ENCODE peak calls at places on chromosomes 16 and 17, in four cellular contexts. One of them, this sample, is unnamed.

GRCh38 chr17:60989846-60990245 is 312.2 kb downstream of the BCAS3 start:
- DNase-seq in A549: no peak
- DNase-seq in GM12878: no peak
- DNase-seq in SK-N-SH: no peak
- DNase-seq in this sample: no peak

GRCh38 chr16:65415460-65415859 is 293.6 kb upstream of the CDH11 start:
- DNase-seq in A549: no peak
- DNase-seq in GM12878: no peak
- DNase-seq in SK-N-SH: no peak
- DNase-seq in this sample: no peak

GRCh38 chr16:85936761-85937343 is 37.9 kb downstream of the IRF8 start:
- DNase-seq in A549: no peak
- DNase-seq in GM12878: no peak
- DNase-seq in SK-N-SH: no peak
- DNase-seq in this sample: no peak

GRCh38 chr16:10558746-10559641 is 21.4 kb downstream of the EMP2 start:
- DNase-seq in A549: no peak
- DNase-seq in GM12878: no peak
- DNase-seq in SK-N-SH: no peak
- DNase-seq in this sample: no peak

GRCh38 chr16:31460582-31461002 is 1.3 kb downstream of the ARMC5 start:
- DNase-seq in A549: peak
- DNase-seq in GM12878: no peak
- DNase-seq in SK-N-SH: peak
- DNase-seq in this sample: peak

GRCh38 chr17:81336930-81337325 is 41.8 kb upstream of the SLC38A10 start:
- DNase-seq in A549: no peak
- DNase-seq in GM12878: no peak
- DNase-seq in SK-N-SH: no peak
- DNase-seq in this sample: no peak

GRCh38 chr16:27784351-27785306 is 234.7 kb downstream of the KATNIP start:
- DNase-seq in A549: no peak
- DNase-seq in GM12878: no peak
- DNase-seq in SK-N-SH: peak
- DNase-seq in this sample: no peak

GRCh38 chr17:49053171-49053829 is 56.1 kb downstream of the IGF2BP1 start:
- DNase-seq in A549: no peak
- DNase-seq in GM12878: no peak
- DNase-seq in SK-N-SH: no peak
- DNase-seq in this sample: no peak

GRCh38 chr16:65342231-65342866 is 220.5 kb upstream of the CDH11 start:
- DNase-seq in A549: peak
- DNase-seq in GM12878: no peak
- DNase-seq in SK-N-SH: no peak
- DNase-seq in this sample: no peak

GRCh38 chr16:4136229-4136813 is 20.1 kb upstream of the ADCY9 start:
- DNase-seq in A549: peak
- DNase-seq in GM12878: no peak
- DNase-seq in SK-N-SH: no peak
- DNase-seq in this sample: no peak

GRCh38 chr16:20897897-20898296 is 2.3 kb downstream of the DCUN1D3 start:
- DNase-seq in A549: no peak
- DNase-seq in GM12878: no peak
- DNase-seq in SK-N-SH: no peak
- DNase-seq in this sample: no peak

GRCh38 chr16:21033707-21034106 is 116.9 kb downstream of the DNAH3 start:
- DNase-seq in A549: no peak
- DNase-seq in GM12878: no peak
- DNase-seq in SK-N-SH: peak
- DNase-seq in this sample: no peak

GRCh38 chr17:7184091-7184488 is 4.9 kb upstream of the ASGR1 start:
- DNase-seq in A549: peak
- DNase-seq in GM12878: no peak
- DNase-seq in SK-N-SH: no peak
- DNase-seq in this sample: peak

GRCh38 chr16:65579050-65579449 is 457.2 kb upstream of the CDH11 start:
- DNase-seq in A549: no peak
- DNase-seq in GM12878: no peak
- DNase-seq in SK-N-SH: no peak
- DNase-seq in this sample: no peak

GRCh38 chr17:66691644-66692500 is 143.0 kb upstream of the CACNG5 start:
- DNase-seq in A549: peak
- DNase-seq in GM12878: no peak
- DNase-seq in SK-N-SH: no peak
- DNase-seq in this sample: no peak

GRCh38 chr16:84396537-84397008 is 28.2 kb downstream of the ATP2C2 start:
- DNase-seq in A549: peak
- DNase-seq in GM12878: no peak
- DNase-seq in SK-N-SH: no peak
- DNase-seq in this sample: no peak

GRCh38 chr17:16150251-16150859 is 65.0 kb downstream of the NCOR1 start:
- DNase-seq in A549: peak
- DNase-seq in GM12878: no peak
- DNase-seq in SK-N-SH: no peak
- DNase-seq in this sample: no peak

GRCh38 chr17:80698297-80698696 is 153.7 kb downstream of the RPTOR start:
- DNase-seq in A549: no peak
- DNase-seq in GM12878: no peak
- DNase-seq in SK-N-SH: no peak
- DNase-seq in this sample: no peak

GRCh38 chr16:65876200-65876498 is 490.3 kb upstream of the CDH5 start:
- DNase-seq in A549: no peak
- DNase-seq in GM12878: no peak
- DNase-seq in SK-N-SH: no peak
- DNase-seq in this sample: no peak

GRCh38 chr17:16037636-16038035 is 38.0 kb downstream of the TTC19 start:
- DNase-seq in A549: no peak
- DNase-seq in GM12878: no peak
- DNase-seq in SK-N-SH: no peak
- DNase-seq in this sample: no peak

GRCh38 chr17:48505788-48506187 is 25.0 kb downstream of the HOXB1 start:
- DNase-seq in A549: peak
- DNase-seq in GM12878: peak
- DNase-seq in SK-N-SH: no peak
- DNase-seq in this sample: peak

GRCh38 chr16:11423315-11424117 is 78.3 kb downstream of the RMI2 start:
- DNase-seq in A549: no peak
- DNase-seq in GM12878: peak
- DNase-seq in SK-N-SH: no peak
- DNase-seq in this sample: no peak

GRCh38 chr16:68401871-68402747 is 46.2 kb downstream of the SMPD3 start:
- DNase-seq in A549: no peak
- DNase-seq in GM12878: no peak
- DNase-seq in SK-N-SH: no peak
- DNase-seq in this sample: no peak

GRCh38 chr17:40097931-40098845 is 2.2 kb downstream of the NR1D1 start:
- DNase-seq in A549: no peak
- DNase-seq in GM12878: no peak
- DNase-seq in SK-N-SH: no peak
- DNase-seq in this sample: peak

GRCh38 chr16:90077757-90078593 is 844 bp upstream of the PRDM7 start:
- DNase-seq in A549: peak
- DNase-seq in GM12878: no peak
- DNase-seq in SK-N-SH: peak
- DNase-seq in this sample: no peak

GRCh38 chr16:68478526-68479249 is 30.4 kb upstream of the SMPD3 start:
- DNase-seq in A549: no peak
- DNase-seq in GM12878: no peak
- DNase-seq in SK-N-SH: no peak
- DNase-seq in this sample: no peak

GRCh38 chr17:62790554-62790953 is 17.6 kb downstream of the MARCHF10 start:
- DNase-seq in A549: peak
- DNase-seq in GM12878: no peak
- DNase-seq in SK-N-SH: no peak
- DNase-seq in this sample: no peak

DNA sequence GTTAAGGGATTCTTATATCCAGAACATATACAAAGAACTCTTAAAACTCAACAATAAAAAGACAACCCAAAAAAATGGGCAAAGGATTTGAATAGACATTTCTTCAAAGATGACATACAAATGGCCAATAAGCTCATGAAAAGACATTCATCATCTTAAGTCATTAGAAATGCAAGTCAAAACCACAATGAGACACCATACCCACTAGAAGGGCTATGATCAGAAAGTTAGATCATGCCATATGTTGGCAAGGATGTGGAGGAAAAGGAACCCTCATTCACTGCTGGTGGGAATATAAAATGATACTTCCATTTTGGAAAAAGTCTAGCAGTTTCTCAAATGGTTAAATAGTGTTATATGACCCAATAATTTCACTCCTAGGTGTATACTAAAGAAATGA is 9.4 kb downstream of the PLD6 start:
- DNase-seq in A549: no peak
- DNase-seq in GM12878: no peak
- DNase-seq in SK-N-SH: no peak
- DNase-seq in this sample: no peak
- TF ChIP-seq PBX3 in A549: no peak
- TF ChIP-seq PBX3 in GM12878: no peak
- TF ChIP-seq PBX3 in SK-N-SH: peak
- TF ChIP-seq PBX3 in this sample: no peak

DNA sequence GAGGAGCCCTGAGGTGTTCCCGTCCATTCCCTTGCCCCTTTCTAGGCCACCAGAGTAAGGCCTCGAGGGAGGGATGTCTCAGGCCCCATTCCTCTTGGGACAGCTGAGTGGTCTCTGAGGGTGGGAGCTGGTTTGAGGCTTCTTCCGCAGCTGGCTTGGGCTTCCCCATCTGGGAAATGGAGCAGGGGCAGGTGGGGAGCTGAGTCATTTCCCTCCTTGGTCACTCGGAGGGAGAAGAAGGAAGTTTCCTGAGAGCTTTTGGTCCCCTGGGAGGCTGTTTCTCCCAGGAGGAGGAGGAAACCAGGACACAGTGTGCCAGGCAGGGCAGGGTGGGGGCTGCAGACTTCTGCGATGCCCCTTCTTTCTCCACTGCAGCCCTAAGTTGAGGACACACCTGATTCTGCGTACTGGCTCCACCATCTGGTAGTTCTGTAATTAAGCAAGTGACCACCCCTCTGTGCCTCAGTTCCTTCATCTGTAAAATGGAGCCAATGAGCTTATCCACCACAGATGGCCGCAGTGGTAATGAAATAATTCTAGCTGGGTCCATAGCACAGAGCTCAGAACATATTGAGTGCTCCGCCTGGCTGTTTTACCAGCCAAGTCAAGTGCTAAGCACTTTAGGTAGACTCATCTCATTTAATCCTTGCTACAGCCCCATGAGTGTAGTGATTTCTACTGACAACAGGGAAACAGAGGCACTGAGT is 1.5 kb upstream of the KCNJ12 start:
- DNase-seq in A549: peak
- DNase-seq in GM12878: no peak
- DNase-seq in SK-N-SH: no peak
- DNase-seq in this sample: no peak
- TF ChIP-seq PBX3 in A549: no peak
- TF ChIP-seq PBX3 in GM12878: no peak
- TF ChIP-seq PBX3 in SK-N-SH: no peak
- TF ChIP-seq PBX3 in this sample: no peak

DNA sequence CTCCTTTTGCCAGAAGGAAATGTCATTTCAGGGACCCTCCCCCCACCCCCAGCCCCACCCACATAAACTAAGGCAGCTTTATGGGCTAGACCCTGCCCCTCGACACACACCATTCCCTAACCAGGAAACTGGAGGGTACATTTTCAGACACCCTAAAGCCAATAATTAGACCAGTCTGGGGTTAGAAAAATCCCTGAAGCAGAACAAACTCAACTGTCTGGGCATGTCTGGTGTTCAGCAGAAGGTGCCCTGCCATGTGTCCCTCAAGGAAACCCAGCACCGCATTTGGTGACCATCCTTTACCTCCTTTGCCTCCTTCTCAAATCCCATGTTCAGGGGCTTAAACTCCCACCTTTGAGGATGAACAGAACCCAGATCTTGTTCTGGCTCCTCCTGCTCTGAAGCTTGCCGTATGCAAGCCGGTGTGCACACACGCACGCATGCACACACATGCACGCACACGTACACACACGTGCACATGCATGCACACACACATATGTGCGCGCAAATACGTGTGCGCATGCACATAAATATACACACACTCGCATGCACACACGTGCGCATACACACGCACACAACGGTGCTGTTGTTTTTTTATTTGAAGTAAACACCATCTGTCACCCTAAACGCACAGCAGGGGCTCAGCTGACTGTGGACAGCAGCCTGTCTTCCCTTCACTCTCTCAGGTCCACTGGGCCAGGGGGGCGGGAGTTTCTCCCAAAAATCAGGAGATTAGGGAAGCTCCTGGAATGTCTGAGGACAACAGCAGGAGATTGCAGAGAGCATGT is 156.8 kb upstream of the TNRC6C start:
- DNase-seq in A549: no peak
- DNase-seq in GM12878: no peak
- DNase-seq in SK-N-SH: peak
- DNase-seq in this sample: no peak
- TF ChIP-seq PBX3 in A549: no peak
- TF ChIP-seq PBX3 in GM12878: no peak
- TF ChIP-seq PBX3 in SK-N-SH: no peak
- TF ChIP-seq PBX3 in this sample: no peak

GRCh38 chr17:36608794-36609497 is 7.6 kb downstream of the MRM1 start:
- DNase-seq in A549: peak
- DNase-seq in GM12878: no peak
- DNase-seq in SK-N-SH: no peak
- DNase-seq in this sample: no peak

GRCh38 chr17:36609498-36609862 is 8.1 kb downstream of the MRM1 start:
- DNase-seq in A549: no peak
- DNase-seq in GM12878: no peak
- DNase-seq in SK-N-SH: no peak
- DNase-seq in this sample: no peak

GRCh38 chr17:36610472-36610871 is 9.1 kb downstream of the MRM1 start:
- DNase-seq in A549: no peak
- DNase-seq in GM12878: no peak
- DNase-seq in SK-N-SH: no peak
- DNase-seq in this sample: no peak

GRCh38 chr17:36612323-36612722 is 10.9 kb downstream of the MRM1 start:
- DNase-seq in A549: no peak
- DNase-seq in GM12878: no peak
- DNase-seq in SK-N-SH: no peak
- DNase-seq in this sample: no peak

DNA sequence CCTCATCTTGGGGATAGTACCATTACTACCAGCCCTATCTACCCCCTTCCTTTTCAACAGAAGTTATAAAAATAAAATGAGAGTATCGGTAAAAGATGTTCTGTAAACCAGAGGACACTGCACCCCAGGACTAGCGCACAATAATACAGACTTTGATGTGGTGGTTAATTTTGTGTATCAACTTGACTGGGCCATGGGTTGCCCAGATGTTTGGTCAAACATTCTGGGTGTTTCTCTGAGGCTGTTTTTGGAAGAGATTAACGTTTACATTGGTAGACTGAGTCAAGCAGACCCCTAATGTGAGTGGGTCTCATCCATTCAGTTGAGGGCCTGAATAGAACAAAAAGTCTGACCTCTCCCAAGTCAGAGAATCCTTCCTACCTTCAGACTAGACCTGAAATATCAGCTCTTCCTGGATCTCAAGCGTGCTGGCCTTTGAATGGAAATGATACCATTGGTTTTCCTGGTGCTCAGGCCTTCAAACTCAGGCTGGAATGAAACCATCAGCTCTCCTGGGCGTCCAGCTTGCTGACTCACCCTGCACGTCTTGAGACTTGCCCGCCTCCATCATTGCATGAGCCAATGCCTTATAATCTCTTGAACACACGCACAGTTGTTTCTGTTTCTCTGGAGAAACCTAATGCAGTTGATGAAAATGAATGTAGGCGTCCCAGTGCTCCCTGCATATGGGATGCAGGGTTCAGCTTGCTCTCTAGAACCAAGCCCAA is 10.1 kb downstream of the MRM1 start:
- DNase-seq in A549: peak
- DNase-seq in GM12878: no peak
- DNase-seq in SK-N-SH: no peak
- DNase-seq in this sample: no peak
- TF ChIP-seq PBX3 in A549: no peak
- TF ChIP-seq PBX3 in GM12878: no peak
- TF ChIP-seq PBX3 in SK-N-SH: no peak
- TF ChIP-seq PBX3 in this sample: no peak